ENCODE peak calls at places on chromosomes 3 and 15, in seven cellular contexts. W is cardiac muscle cell, P is NCI-H1694, N is T-helper 1 cell, R is HTR-8/SVneo, T is glomerular endothelial cell, H is AG08395. D is an unnamed sample.
A peak's percentile ranks its signal among the peaks of the same experiment; 100 is the strongest.

GRCh38 chr15:58248504-58248842 is 110.3 kb downstream of the AQP9 start:
- DNase-seq in W (no peak), P (no peak), N (no peak), R (no peak), T (no peak), H (no peak), D (no peak)

GRCh38 chr3:146382386-146382785 is 87.0 kb downstream of the PLSCR2 start:
- DNase-seq in W (peak; percentile 8), P (no peak), N (no peak), R (peak; percentile 2), T (no peak), H (no peak), D (peak; percentile 43)

GRCh38 chr15:68295430-68295829 is 17.9 kb downstream of the FEM1B start:
- DNase-seq in W (no peak), P (no peak), N (no peak), R (no peak), T (no peak), H (no peak), D (no peak)

GRCh38 chr3:125460233-125460632 is 59.8 kb downstream of the SNX4 start:
- DNase-seq in W (peak; percentile 18), P (no peak), N (no peak), R (no peak), T (no peak), H (no peak), D (no peak)

GRCh38 chr15:38195191-38195901 is 57.3 kb upstream of the SPRED1 start:
- DNase-seq in W (no peak), P (no peak), N (no peak), R (no peak), T (no peak), H (peak; percentile 42), D (peak; percentile 41)

GRCh38 chr3:23116041-23116440 is 87.1 kb upstream of the UBE2E2 start:
- DNase-seq in W (no peak), P (no peak), N (no peak), R (no peak), T (no peak), H (no peak), D (peak; percentile 28)

GRCh38 chr3:98732239-98733054 is 30.7 kb upstream of the ST3GAL6 start:
- DNase-seq in W (peak; percentile 74), P (peak; percentile 88), N (no peak), R (peak; percentile 37), T (no peak), H (peak; percentile 28), D (peak; percentile 56)

GRCh38 chr15:80636675-80637074 is 58.4 kb upstream of the ABHD17C start:
- DNase-seq in W (no peak), P (peak; percentile 6), N (no peak), R (no peak), T (no peak), H (no peak), D (no peak)

GRCh38 chr3:190554197-190554596 is 40.3 kb downstream of the IL1RAP start:
- DNase-seq in W (no peak), P (no peak), N (no peak), R (no peak), T (no peak), H (no peak), D (no peak)

GRCh38 chr3:48186993-48187578 is 1.1 kb downstream of the CDC25A start:
- DNase-seq in W (peak; percentile 32), P (no peak), N (no peak), R (no peak), T (peak; percentile 5), H (no peak), D (no peak)

GRCh38 chr3:179811321-179812095 is 158.7 kb downstream of the USP13 start:
- DNase-seq in W (peak; percentile 70), P (peak; percentile 46), N (no peak), R (peak; percentile 65), T (peak; percentile 22), H (peak; percentile 67), D (peak; percentile 35)

GRCh38 chr3:49873623-49874022 is 3.9 kb upstream of the CAMKV start:
- DNase-seq in W (no peak), P (no peak), N (no peak), R (no peak), T (no peak), H (no peak), D (no peak)

GRCh38 chr3:194828926-194829325 is 143.2 kb downstream of the FAM43A start:
- DNase-seq in W (no peak), P (no peak), N (no peak), R (no peak), T (no peak), H (no peak), D (no peak)

GRCh38 chr3:8554725-8555621 is 53.4 kb downstream of the LMCD1 start:
- DNase-seq in W (peak; percentile 28), P (no peak), N (no peak), R (no peak), T (no peak), H (peak; percentile 87), D (peak; percentile 5)

GRCh38 chr3:69085543-69086132 is 901 bp downstream of the ARL6IP5 start:
- DNase-seq in W (no peak), P (no peak), N (peak; percentile 11), R (no peak), T (no peak), H (peak; percentile 10), D (peak; percentile 21)

GRCh38 chr3:186226466-186226865 is 117.6 kb upstream of the ETV5 start:
- DNase-seq in W (no peak), P (no peak), N (no peak), R (no peak), T (no peak), H (no peak), D (no peak)

GRCh38 chr3:177781686-177782161 is 584.4 kb upstream of the TBL1XR1 start:
- DNase-seq in W (peak; percentile 47), P (no peak), N (no peak), R (no peak), T (no peak), H (peak; percentile 53), D (no peak)

GRCh38 chr3:16290827-16291196 is 25.8 kb downstream of the OXNAD1 start:
- DNase-seq in W (no peak), P (no peak), N (no peak), R (no peak), T (no peak), H (no peak), D (no peak)

GRCh38 chr3:16079519-16079918 is 95.0 kb upstream of the GALNT15 start:
- DNase-seq in W (no peak), P (no peak), N (no peak), R (no peak), T (no peak), H (no peak), D (no peak)

GRCh38 chr15:31328425-31328998 is 1.9 kb downstream of the KLF13 start:
- DNase-seq in W (no peak), P (no peak), N (peak; percentile 71), R (no peak), T (no peak), H (peak; percentile 26), D (no peak)

GRCh38 chr15:94780108-94780507 is 548.7 kb downstream of the MCTP2 start:
- DNase-seq in W (no peak), P (no peak), N (no peak), R (no peak), T (no peak), H (no peak), D (no peak)

GRCh38 chr3:49295489-49296058 is 18.5 kb upstream of the C3orf62 start:
- DNase-seq in W (peak; percentile 29), P (no peak), N (no peak), R (peak; percentile 37), T (no peak), H (peak; percentile 55), D (no peak)

GRCh38 chr15:27057904-27058645 is 87.1 kb downstream of the GABRG3 start:
- DNase-seq in W (no peak), P (no peak), N (no peak), R (no peak), T (no peak), H (peak; percentile 65), D (no peak)

GRCh38 chr15:71195242-71195641 is 80.0 kb downstream of the THSD4 start:
- DNase-seq in W (no peak), P (no peak), N (no peak), R (peak; percentile 70), T (no peak), H (no peak), D (no peak)

GRCh38 chr15:51450001-51450400 is 108.5 kb downstream of the GLDN start:
- DNase-seq in W (no peak), P (no peak), N (no peak), R (no peak), T (no peak), H (no peak), D (no peak)

GRCh38 chr3:137772231-137772617 is 8.1 kb downstream of the SOX14 start:
- DNase-seq in W (no peak), P (no peak), N (no peak), R (no peak), T (no peak), H (no peak), D (no peak)